ENCODE peak calls at places on chromosomes 1 and 21, in four cellular contexts. B is Peyer's patch; F is CD8-positive, alpha-beta memory T cell; C is left ventricle myocardium inferior. M is an unnamed sample. For H3K9me3, the result is how much of the 10 kb centered on the place peaks cover.

GRCh38 chr1:26017606-26018005 is 4.0 kb upstream of the EXTL1 start:
- DNase-seq in B (no peak), F (no peak), C (no peak), M (no peak)

GRCh38 chr1:232923739-232924386 is 26.5 kb upstream of the NTPCR start:
- DNase-seq in B (peak), F (no peak), C (no peak), M (no peak)

GRCh38 chr1:47431534-47431933 is 6.3 kb upstream of the FOXD2 start:
- DNase-seq in B (no peak), F (no peak), C (no peak), M (no peak)

GRCh38 chr1:100023482-100023881 is 53.7 kb downstream of the SLC35A3 start:
- DNase-seq in B (no peak), F (no peak), C (no peak), M (no peak)

GRCh38 chr1:239976130-239976968 is 115.3 kb upstream of the FMN2 start:
- DNase-seq in B (peak), F (peak), C (no peak), M (no peak)

GRCh38 chr1:58997060-58997411 is 213.2 kb upstream of the JUN start:
- DNase-seq in B (no peak), F (no peak), C (no peak), M (no peak)

GRCh38 chr1:7284839-7285435 is 486.2 kb upstream of the VAMP3 start:
- DNase-seq in B (no peak), F (no peak), C (no peak), M (no peak)

GRCh38 chr21:32813265-32813903 is 41.8 kb upstream of the PAXBP1 start:
- DNase-seq in B (no peak), F (no peak), C (no peak), M (no peak)

GRCh38 chr1:30336550-30337426 is 386.6 kb downstream of the MATN1 start:
- DNase-seq in B (no peak), F (no peak), C (no peak), M (no peak)

GRCh38 chr1:95236784-95237575 is 3.0 kb downstream of the RWDD3 start:
- DNase-seq in B (no peak), F (no peak), C (no peak), M (no peak)

GRCh38 chr21:46639489-46640386 is 4.3 kb downstream of the PRMT2 start:
- DNase-seq in B (no peak), F (no peak), C (no peak), M (no peak)

GRCh38 chr1:161503394-161503748 is 1.9 kb upstream of the FCGR2A start:
- DNase-seq in B (no peak), F (no peak), C (no peak), M (no peak)

GRCh38 chr1:7409278-7409677 is 361.8 kb upstream of the VAMP3 start:
- DNase-seq in B (peak), F (no peak), C (no peak), M (no peak)

GRCh38 chr1:116119876-116120275 is 8.7 kb downstream of the MAB21L3 start:
- DNase-seq in B (no peak), F (no peak), C (no peak), M (no peak)

GRCh38 chr1:62643283-62643682 is 44.9 kb downstream of the DOCK7 start:
- DNase-seq in B (no peak), F (no peak), C (no peak), M (no peak)

GRCh38 chr1:46772571-46772970 is 26.3 kb upstream of the CYP4B1 start:
- DNase-seq in B (no peak), F (no peak), C (no peak), M (no peak)

GRCh38 chr1:202162418-202163280 is 2.2 kb upstream of the PTPN7 start:
- DNase-seq in B (peak), F (no peak), C (no peak), M (no peak)

GRCh38 chr1:13832100-13832499 is 132.1 kb downstream of the PRDM2 start:
- DNase-seq in B (no peak), F (no peak), C (no peak), M (no peak)
- H3K9me3 ChIP-seq in B (under half), F (under half), C (under half), M (under half)

GRCh38 chr1:152151646-152152045 is 7.4 kb downstream of the RPTN start:
- DNase-seq in B (no peak), F (no peak), C (no peak), M (no peak)
- H3K9me3 ChIP-seq in B (under half), F (under half), C (under half), M (under half)

GRCh38 chr21:45584786-45585185 is 42.5 kb upstream of the SLC19A1 start:
- DNase-seq in B (peak), F (no peak), C (no peak), M (no peak)
- H3K9me3 ChIP-seq in B (under half), F (under half), C (under half), M (under half)

GRCh38 chr21:27454234-27454633 is 487.3 kb upstream of the ADAMTS5 start:
- DNase-seq in B (no peak), F (no peak), C (no peak), M (no peak)

GRCh38 chr21:27450216-27450615 is 483.3 kb upstream of the ADAMTS5 start:
- DNase-seq in B (no peak), F (no peak), C (no peak), M (no peak)

GRCh38 chr21:27448960-27449359 is 482.1 kb upstream of the ADAMTS5 start:
- DNase-seq in B (no peak), F (no peak), C (no peak), M (no peak)

DNA sequence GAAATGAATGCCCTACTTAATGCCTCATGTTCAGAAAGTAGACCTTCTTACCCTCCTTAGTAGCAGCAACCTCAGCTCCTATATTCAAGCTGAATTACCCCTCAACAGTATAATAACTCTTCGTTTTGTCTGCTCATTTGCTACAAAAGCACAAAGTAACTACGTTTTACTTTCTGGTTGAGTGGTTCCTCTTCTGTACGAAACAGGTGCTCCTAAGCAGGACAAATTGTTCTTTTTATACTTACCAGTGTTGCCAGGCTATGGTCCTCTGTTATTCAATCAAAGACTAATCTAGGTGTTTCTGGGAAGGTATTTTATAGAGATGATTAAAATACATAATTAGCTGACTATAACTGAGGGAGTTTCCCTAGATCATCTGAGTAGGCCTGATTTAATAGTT is 484.2 kb upstream of the ADAMTS5 start:
- DNase-seq in B (no peak), F (no peak), C (no peak), M (no peak)
- H3K9me3 ChIP-seq in B (under half), F (under half), C (under half), M (under half)

DNA sequence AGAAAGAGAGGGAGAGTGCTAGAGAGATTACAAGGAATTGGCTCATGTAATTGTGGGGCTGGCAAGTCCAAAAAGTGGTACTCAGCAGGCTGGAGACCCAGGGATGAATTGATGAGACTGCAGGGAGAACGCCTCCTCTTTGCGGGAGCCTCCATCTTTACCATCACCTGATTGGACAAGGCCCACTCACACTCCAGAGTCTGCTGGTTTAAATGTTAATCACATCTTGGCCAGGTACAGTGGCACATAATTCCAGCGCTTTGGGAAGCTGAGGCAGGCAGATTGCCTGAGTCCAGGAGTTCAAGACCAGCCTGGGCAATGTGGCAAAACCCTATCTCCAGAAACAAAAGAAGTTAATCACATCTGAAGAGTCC is 121.8 kb upstream of the C1orf174 start:
- DNase-seq in B (no peak), F (no peak), C (no peak), M (no peak)
- H3K9me3 ChIP-seq in B (under half), F (under half), C (under half), M (under half)

DNA sequence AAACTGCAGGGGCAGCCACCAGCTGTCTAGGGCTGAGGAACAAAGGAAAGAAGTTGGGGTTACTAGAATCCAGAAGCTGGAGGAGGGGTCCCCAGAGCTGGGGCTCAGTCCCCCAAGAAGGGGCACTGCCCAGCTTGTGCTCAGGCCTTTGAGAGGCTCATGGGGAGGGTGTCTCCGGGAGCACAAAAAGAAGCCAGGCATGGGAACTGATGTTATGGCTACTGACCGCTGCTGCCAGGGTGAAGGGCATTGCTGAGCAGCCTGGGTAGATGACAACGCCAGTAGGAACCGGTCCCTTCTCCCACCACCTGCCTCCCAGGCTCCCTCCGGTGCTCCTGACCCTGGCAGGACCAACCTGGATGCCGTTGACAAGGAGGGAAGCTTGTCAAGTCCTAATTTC is 762.5 kb upstream of the TPTE start:
- DNase-seq in B (no peak), F (no peak), C (no peak), M (no peak)
- H3K9me3 ChIP-seq in B (under half), F (under half), C (under half), M (under half)

GRCh38 chr1:152410599-152410998 is 3.5 kb downstream of the CRNN start:
- DNase-seq in B (no peak), F (no peak), C (no peak), M (peak)
- H3K9me3 ChIP-seq in B (under half), F (under half), C (under half), M (under half)